ENCODE peak calls at places on chromosome 15, in four cellular contexts. R is GM12878, M is bronchial epithelial cell, Q is breast epithelium. D is an unnamed sample.

GRCh38 chr15:88238618-88239430 is 17.7 kb downstream of the NTRK3 start:
- DNase-seq in R (no peak), Q (no peak), M (no peak), D (no peak)

GRCh38 chr15:58731756-58732535 is 17.6 kb downstream of the ADAM10 start:
- DNase-seq in R (no peak), Q (no peak), M (peak; percentile 72), D (no peak)

GRCh38 chr15:69807752-69808151 is 290.0 kb downstream of the TLE3 start:
- DNase-seq in Q (no peak), R (no peak), M (no peak), D (no peak)

GRCh38 chr15:77507151-77507847 is 86.6 kb downstream of the HMG20A start:
- DNase-seq in Q (peak; percentile 71), R (no peak), M (peak; percentile 73), D (no peak)

GRCh38 chr15:33654859-33655258 is 313.4 kb upstream of the CHRM5 start:
- DNase-seq in R (no peak), M (no peak), Q (no peak), D (no peak)

GRCh38 chr15:70493787-70494514 is 269.4 kb downstream of the UACA start:
- DNase-seq in Q (no peak), R (no peak), M (peak; percentile 40), D (no peak)

GRCh38 chr15:70522323-70522966 is 240.9 kb downstream of the UACA start:
- DNase-seq in M (no peak), Q (no peak), R (no peak), D (no peak)

GRCh38 chr15:71448688-71449114 is 333.4 kb downstream of the THSD4 start:
- DNase-seq in R (no peak), M (peak; percentile 79), Q (no peak), D (peak; percentile 9)

GRCh38 chr15:55348281-55348778 is 29.3 kb downstream of the PIGB start:
- DNase-seq in Q (no peak), R (no peak), M (no peak), D (no peak)

GRCh38 chr15:25803036-25803435 is 60.1 kb downstream of the ATP10A start:
- DNase-seq in R (no peak), M (no peak), Q (no peak), D (no peak)

GRCh38 chr15:97168704-97169475 is 791.6 kb upstream of the ARRDC4 start:
- DNase-seq in Q (no peak), M (no peak), R (no peak), D (no peak)

GRCh38 chr15:87144775-87145174 is 1065.1 kb downstream of the AGBL1 start:
- DNase-seq in M (no peak), R (no peak), Q (no peak), D (no peak)

GRCh38 chr15:87597346-87598052 is 659.0 kb downstream of the NTRK3 start:
- DNase-seq in Q (no peak), M (no peak), R (no peak), D (no peak)

GRCh38 chr15:96972201-96972600 is 641.7 kb downstream of the NR2F2 start:
- DNase-seq in M (no peak), R (no peak), Q (no peak), D (no peak)

GRCh38 chr15:70055601-70056051 is 42.1 kb downstream of the TLE3 start:
- DNase-seq in R (no peak), M (no peak), Q (peak; percentile 53), D (no peak)

GRCh38 chr15:39698444-39699390 is 83.9 kb downstream of the FSIP1 start:
- DNase-seq in Q (no peak), M (no peak), R (no peak), D (no peak)

GRCh38 chr15:71653986-71654713 is 156.2 kb upstream of the NR2E3 start:
- DNase-seq in R (no peak), Q (no peak), M (no peak), D (no peak)

GRCh38 chr15:70320077-70320830 is 222.5 kb upstream of the TLE3 start:
- DNase-seq in M (no peak), Q (no peak), R (no peak), D (no peak)

GRCh38 chr15:55402707-55403106 is 5.5 kb downstream of the CCPG1 start:
- DNase-seq in R (no peak), Q (no peak), M (no peak), D (no peak)

GRCh38 chr15:60214201-60214600 is 183.6 kb downstream of the ANXA2 start:
- DNase-seq in R (no peak), M (no peak), Q (no peak), D (no peak)

GRCh38 chr15:50116477-50116876 is 2.6 kb downstream of the ATP8B4 start:
- DNase-seq in R (no peak), M (peak; percentile 35), Q (no peak), D (no peak)

GRCh38 chr15:72176155-72176554 is 21.4 kb downstream of the GRAMD2A start:
- DNase-seq in R (no peak), M (no peak), Q (no peak), D (no peak)

GRCh38 chr15:33029247-33029646 is 165.3 kb downstream of the FMN1 start:
- DNase-seq in R (no peak), M (no peak), Q (no peak), D (no peak)

GRCh38 chr15:32705450-32705849 is 12.4 kb upstream of the GREM1 start:
- DNase-seq in M (peak; percentile 55), Q (no peak), R (no peak), D (no peak)

GRCh38 chr15:81255596-81255995 is 58.9 kb downstream of the IL16 start:
- DNase-seq in Q (no peak), M (no peak), R (no peak), D (no peak)

GRCh38 chr15:96362001-96362758 is 31.7 kb downstream of the NR2F2 start:
- DNase-seq in Q (no peak), R (no peak), M (no peak), D (no peak)

GRCh38 chr15:47294765-47295259 is 422.5 kb upstream of the SEMA6D start:
- DNase-seq in Q (no peak), M (no peak), R (no peak), D (no peak)

DNA sequence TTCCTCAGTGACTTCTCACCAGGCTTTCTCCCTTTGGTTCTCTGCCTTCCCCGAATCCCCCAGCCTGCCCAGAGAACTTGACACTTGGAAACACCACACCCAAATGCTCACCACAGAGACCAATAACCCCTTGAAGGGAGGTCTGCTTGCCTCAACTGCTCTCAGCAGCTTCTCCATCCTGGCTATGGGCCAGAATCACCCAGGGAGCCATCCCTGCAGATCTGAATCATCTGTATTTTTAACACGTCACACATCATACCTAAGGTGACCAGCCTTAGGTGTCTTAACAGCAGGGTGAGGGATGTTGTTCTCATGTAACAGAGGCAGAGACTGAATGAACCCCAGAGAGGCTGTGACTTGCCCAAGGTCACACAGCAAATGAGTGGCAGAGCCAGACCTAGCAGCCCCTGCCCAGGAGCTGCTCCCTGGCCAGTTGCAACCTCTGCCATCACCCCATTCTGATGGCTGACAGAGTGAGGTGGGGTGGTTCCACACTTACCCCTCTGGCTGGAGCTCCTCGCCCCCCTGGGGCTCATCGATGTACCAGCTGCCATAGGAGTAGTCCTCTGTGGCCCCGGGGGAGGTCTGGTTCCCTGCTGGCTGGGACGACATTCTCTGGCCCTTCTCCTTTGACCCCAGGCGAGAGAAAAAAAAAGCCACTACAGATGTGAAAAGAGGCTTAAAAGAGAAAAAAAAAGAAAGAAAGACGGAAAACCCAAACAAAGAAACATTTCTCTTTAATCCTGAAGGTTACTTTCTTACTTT is 749 bp downstream of the STRA6 start:
- DNase-seq in R (no peak), M (peak; percentile 86), Q (no peak), D (no peak)
- H3K4me3 ChIP-seq in R (no peak overlapping the region), M (no peak overlapping the region), Q (peak overlapping the region; percentile 30), D (no peak overlapping the region)

DNA sequence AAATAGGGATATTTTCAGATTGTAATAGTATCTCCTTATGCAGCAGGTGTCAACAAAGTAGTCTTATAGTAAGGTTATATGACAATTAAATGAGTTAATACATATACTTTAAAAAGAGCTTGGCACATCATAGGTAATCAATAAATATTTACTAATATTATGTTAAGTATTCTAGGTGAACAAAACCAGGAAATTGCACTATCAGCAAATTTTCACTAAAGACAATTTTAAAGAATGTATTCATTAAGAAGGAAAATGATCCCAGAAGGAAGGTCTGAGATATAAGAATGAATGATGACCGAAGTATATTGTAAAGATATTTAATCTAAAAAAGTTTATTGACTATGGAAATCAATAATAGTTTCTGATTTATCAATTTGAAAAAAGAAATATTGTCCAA is 281.9 kb downstream of the ADAMTSL3 start:
- DNase-seq in R (no peak), Q (no peak), M (no peak), D (no peak)
- H3K36me3 ChIP-seq in R (no peaks in the 10 kb centered on the region), Q (no peaks in the 10 kb centered on the region), M (no peaks in the 10 kb centered on the region), D (no peaks in the 10 kb centered on the region)

DNA sequence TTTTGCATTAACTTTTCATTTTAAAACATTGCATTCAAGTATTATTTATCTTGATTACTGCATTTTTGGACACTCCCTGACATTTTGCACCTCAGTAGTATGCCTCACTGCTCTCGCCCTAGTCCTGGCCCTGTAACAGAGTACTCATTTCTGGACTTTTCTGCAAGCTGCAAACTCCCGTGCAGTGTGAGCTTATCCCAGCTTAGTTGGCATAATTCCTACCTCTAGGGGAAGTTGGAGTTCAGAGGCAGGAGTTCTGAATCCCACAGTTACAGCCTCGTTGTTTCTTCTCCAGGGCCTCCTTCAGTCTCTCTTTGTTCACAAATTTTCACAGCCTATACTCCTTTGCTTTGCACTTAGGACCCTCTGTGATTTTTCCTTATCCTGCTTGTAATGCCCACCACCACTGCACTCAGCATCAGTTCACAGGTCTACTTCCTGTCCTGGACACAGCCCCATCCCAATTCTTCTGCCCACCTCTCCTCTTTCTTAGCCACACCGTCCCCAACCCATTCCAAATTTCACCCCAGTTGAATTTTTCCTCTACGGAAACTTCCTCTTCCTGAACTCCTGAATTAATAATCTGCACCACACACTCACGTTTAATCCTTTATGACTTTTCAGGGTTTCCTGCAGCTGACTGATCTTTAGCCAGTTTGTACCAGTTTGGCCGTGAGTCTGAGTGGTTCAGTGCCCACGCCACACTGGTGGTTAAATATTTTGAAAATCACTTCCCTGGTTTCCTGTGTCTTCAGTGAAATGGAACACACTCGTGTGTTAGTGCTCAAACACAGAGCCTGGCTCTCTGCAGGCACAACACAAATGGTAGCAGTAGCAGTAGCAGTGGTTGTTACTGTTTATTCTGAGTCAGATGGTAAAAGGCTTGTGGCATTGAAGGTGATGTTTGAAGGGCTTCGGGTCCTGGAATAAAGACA is 6.3 kb upstream of the CTSH start:
- DNase-seq in Q (no peak), R (no peak), M (peak; percentile 70), D (no peak)
- TF ChIP-seq CTCF in Q (peak; percentile 21), R (no peak), M (peak; percentile 30), D (no peak)

DNA sequence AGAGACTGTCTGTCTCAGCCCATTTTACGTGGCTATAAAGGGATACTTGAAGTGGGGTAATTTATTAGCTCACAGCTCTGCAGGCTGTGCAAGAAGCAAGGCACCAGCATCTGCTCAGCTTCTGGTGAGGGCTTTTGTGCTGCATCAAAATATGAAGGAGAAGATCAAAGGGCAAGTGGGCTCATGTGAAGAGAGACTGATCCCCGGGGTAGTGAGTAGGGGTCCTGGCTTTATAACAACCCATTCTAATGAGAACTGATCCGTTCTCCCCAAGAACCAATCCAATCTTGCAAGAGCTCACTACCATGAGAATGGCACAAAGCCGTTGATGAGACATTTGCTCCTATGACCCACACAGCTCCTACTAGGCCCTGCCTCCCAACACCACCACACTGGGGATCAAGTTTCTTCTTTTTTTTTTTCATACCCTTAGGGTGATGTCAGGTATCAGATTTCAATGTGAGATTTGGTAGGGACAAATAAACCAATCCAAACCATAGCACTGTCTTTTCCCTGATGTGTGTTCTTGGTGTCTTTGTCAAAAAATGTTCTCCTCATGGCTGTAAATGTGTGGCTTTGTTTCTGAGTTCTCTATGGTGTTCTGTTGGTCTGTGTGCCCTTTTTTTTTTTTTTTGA is 63.3 kb downstream of the IQGAP1 start:
- DNase-seq in R (no peak), M (peak; percentile 59), Q (no peak), D (no peak)
- H3K4me3 ChIP-seq in R (no peak overlapping the region), M (no peak overlapping the region), Q (no peak overlapping the region), D (no peak overlapping the region)